ENCODE peak calls at places on chromosomes 13 and 19, in four cellular contexts. One of them, this sample, is unnamed.

GRCh38 chr13:83295684-83296083 is 586.6 kb downstream of the SLITRK1 start:
- DNase-seq in endothelial cell: no peak
- DNase-seq in thyroid gland: no peak
- DNase-seq in cardiac muscle cell: no peak
- DNase-seq in this sample: no peak

GRCh38 chr13:104011505-104012270 is 945.5 kb upstream of the SLC10A2 start:
- DNase-seq in endothelial cell: no peak
- DNase-seq in thyroid gland: peak; percentile 90
- DNase-seq in cardiac muscle cell: peak; percentile 10
- DNase-seq in this sample: no peak

GRCh38 chr13:78600317-78600899 is 2.9 kb downstream of the POU4F1 start:
- DNase-seq in endothelial cell: no peak
- DNase-seq in thyroid gland: no peak
- DNase-seq in cardiac muscle cell: no peak
- DNase-seq in this sample: no peak

GRCh38 chr13:110266983-110267382 is 40.0 kb downstream of the COL4A1 start:
- DNase-seq in endothelial cell: peak; percentile 62
- DNase-seq in thyroid gland: no peak
- DNase-seq in cardiac muscle cell: no peak
- DNase-seq in this sample: no peak

GRCh38 chr19:38650911-38651584 is 3.6 kb downstream of the ACTN4 start:
- DNase-seq in endothelial cell: no peak
- DNase-seq in thyroid gland: no peak
- DNase-seq in cardiac muscle cell: no peak
- DNase-seq in this sample: no peak

GRCh38 chr13:83796364-83796763 is 85.9 kb downstream of the SLITRK1 start:
- DNase-seq in endothelial cell: no peak
- DNase-seq in thyroid gland: peak; percentile 2
- DNase-seq in cardiac muscle cell: no peak
- DNase-seq in this sample: no peak

GRCh38 chr13:60227168-60227567 is 63.4 kb upstream of the DIAPH3 start:
- DNase-seq in endothelial cell: no peak
- DNase-seq in thyroid gland: no peak
- DNase-seq in cardiac muscle cell: no peak
- DNase-seq in this sample: no peak

GRCh38 chr19:15107056-15108010 is at the start of gene SYDE1:
- DNase-seq in endothelial cell: peak; percentile 66
- DNase-seq in thyroid gland: peak; percentile 31
- DNase-seq in cardiac muscle cell: peak; percentile 73
- DNase-seq in this sample: peak; percentile 42

GRCh38 chr13:101579291-101579802 is 126.9 kb downstream of the ITGBL1 start:
- DNase-seq in endothelial cell: no peak
- DNase-seq in thyroid gland: no peak
- DNase-seq in cardiac muscle cell: peak; percentile 18
- DNase-seq in this sample: peak; percentile 1

GRCh38 chr13:53237696-53238095 is 209.1 kb downstream of the OLFM4 start:
- DNase-seq in endothelial cell: no peak
- DNase-seq in thyroid gland: no peak
- DNase-seq in cardiac muscle cell: no peak
- DNase-seq in this sample: no peak

GRCh38 chr19:1857648-1858326 is 5.6 kb downstream of the KLF16 start:
- DNase-seq in endothelial cell: no peak
- DNase-seq in thyroid gland: no peak
- DNase-seq in cardiac muscle cell: no peak
- DNase-seq in this sample: no peak

GRCh38 chr19:782195-783043 is 14.8 kb upstream of the PTBP1 start:
- DNase-seq in endothelial cell: peak; percentile 37
- DNase-seq in thyroid gland: peak; percentile 68
- DNase-seq in cardiac muscle cell: peak; percentile 33
- DNase-seq in this sample: peak; percentile 53

GRCh38 chr19:17854061-17854460 is 5.6 kb upstream of the RPL18A start:
- DNase-seq in endothelial cell: no peak
- DNase-seq in thyroid gland: no peak
- DNase-seq in cardiac muscle cell: no peak
- DNase-seq in this sample: no peak

GRCh38 chr19:47168065-47168464 is 37.4 kb downstream of the SAE1 start:
- DNase-seq in endothelial cell: no peak
- DNase-seq in thyroid gland: no peak
- DNase-seq in cardiac muscle cell: no peak
- DNase-seq in this sample: no peak

GRCh38 chr19:11927227-11927626 is 2.3 kb downstream of the ZNF700 start:
- DNase-seq in endothelial cell: no peak
- DNase-seq in thyroid gland: no peak
- DNase-seq in cardiac muscle cell: no peak
- DNase-seq in this sample: no peak

GRCh38 chr13:49627831-49628652 is at the start of gene ARL11:
- DNase-seq in endothelial cell: peak; percentile 28
- DNase-seq in thyroid gland: peak; percentile 44
- DNase-seq in cardiac muscle cell: no peak
- DNase-seq in this sample: no peak

GRCh38 chr19:12766051-12766521 is 9.3 kb downstream of the HOOK2 start:
- DNase-seq in endothelial cell: peak; percentile 81
- DNase-seq in thyroid gland: peak; percentile 57
- DNase-seq in cardiac muscle cell: peak; percentile 88
- DNase-seq in this sample: no peak

GRCh38 chr19:10471909-10472308 is 31.2 kb downstream of the KEAP1 start:
- DNase-seq in endothelial cell: no peak
- DNase-seq in thyroid gland: no peak
- DNase-seq in cardiac muscle cell: peak; percentile 29
- DNase-seq in this sample: no peak

GRCh38 chr19:3100747-3101730 is 6.9 kb downstream of the GNA11 start:
- DNase-seq in endothelial cell: no peak
- DNase-seq in thyroid gland: no peak
- DNase-seq in cardiac muscle cell: no peak
- DNase-seq in this sample: no peak

DNA sequence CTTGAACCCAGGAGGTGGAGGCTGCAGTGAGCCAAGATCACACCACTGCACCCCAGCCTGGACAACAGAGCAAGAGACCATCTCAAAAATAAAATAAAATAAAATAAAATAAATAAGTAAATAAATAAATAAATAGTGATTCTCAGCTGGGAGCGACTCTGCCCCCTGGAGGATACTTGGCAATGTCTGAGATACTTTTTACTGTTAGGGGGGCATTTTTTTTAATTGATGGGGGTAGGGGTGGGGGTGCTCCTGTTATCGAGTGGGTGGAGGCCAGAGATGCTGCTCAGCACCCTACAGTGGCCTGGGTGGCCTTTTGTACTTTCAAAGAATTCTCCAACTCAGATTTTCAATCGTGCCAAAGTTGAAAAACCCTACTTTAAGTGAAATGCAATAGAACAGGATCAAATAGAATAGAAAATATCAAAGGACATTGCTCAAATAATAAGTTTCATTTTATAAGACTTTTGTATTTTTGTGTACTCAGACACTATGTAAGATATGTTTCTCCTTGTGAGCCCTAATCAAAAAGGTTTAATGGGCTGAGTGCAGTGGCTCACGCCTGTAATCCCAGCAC is 7.1 kb upstream of the CLPP start:
- DNase-seq in endothelial cell: no peak
- DNase-seq in thyroid gland: no peak
- DNase-seq in cardiac muscle cell: no peak
- DNase-seq in this sample: no peak
- TF ChIP-seq CTCF in endothelial cell: peak; percentile 42
- TF ChIP-seq CTCF in thyroid gland: peak; percentile 34
- TF ChIP-seq CTCF in cardiac muscle cell: peak; percentile 45
- TF ChIP-seq CTCF in this sample: peak; percentile 48

GRCh38 chr13:34467450-34468083 is 474.5 kb upstream of the NBEA start:
- DNase-seq in endothelial cell: no peak
- DNase-seq in thyroid gland: no peak
- DNase-seq in cardiac muscle cell: no peak
- DNase-seq in this sample: no peak
- TF ChIP-seq CTCF in endothelial cell: no peak
- TF ChIP-seq CTCF in thyroid gland: no peak
- TF ChIP-seq CTCF in cardiac muscle cell: no peak
- TF ChIP-seq CTCF in this sample: no peak

DNA sequence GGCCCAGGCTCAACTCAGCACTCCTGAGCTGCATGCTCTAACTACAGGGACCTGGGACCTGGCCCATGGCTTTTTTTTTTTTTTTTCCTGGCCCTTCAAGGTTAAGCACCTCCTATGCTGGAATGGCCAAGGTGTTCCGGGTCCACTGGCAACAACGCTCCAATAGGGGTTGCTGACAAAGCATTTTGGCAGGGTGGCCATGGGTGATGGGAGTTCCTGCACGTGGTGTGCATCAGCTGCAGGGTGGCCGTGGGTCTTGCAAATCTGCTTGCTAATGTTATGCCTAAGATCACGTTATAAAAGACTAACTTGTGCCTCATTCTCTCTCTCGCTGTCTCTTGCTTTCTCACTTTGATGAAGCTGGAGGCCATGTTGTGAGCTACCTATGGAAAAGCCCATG is 5.8 kb upstream of the SIGLEC7 start:
- DNase-seq in endothelial cell: no peak
- DNase-seq in thyroid gland: no peak
- DNase-seq in cardiac muscle cell: no peak
- DNase-seq in this sample: no peak
- TF ChIP-seq CTCF in endothelial cell: no peak
- TF ChIP-seq CTCF in thyroid gland: no peak
- TF ChIP-seq CTCF in cardiac muscle cell: no peak
- TF ChIP-seq CTCF in this sample: no peak

DNA sequence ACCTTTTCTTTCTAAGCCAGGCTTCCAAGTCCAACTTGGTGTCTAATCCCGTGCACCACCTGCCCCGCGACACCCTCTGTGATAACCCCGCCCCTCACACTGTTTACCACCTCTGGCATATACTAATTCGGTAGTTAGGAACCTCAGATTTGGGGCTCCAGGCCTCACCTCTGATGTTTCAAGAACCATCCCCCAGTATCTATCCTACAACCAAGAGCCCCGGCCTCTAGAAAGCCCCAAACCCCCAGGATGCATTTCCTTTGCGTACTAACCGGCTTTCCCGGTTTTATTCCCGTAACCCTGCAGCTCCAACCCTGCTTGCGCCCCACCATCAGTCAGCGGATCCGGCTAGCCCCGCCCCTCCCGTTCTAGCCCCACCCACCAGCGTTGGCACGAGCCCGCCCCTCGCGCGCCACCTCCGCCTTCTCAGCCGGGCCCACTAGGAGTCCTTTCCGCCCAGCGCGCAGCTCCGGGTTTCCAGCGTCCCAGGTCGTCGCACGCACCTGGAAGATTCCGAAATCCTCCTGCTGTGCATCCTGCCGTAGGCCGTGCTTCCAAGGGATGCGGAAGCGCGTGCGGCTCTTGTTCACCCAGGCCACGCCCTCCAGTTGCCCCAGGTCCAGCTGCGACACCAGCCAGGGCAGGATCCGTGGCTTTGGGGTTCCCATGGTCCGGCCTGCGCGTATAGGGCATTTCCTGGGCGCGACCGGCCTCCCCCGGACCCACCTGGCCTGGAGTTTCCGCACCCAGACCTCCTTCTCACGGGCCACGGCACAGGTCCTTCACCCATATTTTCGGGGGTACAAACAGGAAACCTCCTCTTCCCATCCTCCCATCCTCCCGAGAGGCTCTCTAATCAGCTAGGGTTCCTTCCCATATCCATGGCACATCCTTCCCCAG is 1.2 kb downstream of the IRF3 start:
- DNase-seq in endothelial cell: peak; percentile 95
- DNase-seq in thyroid gland: peak; percentile 91
- DNase-seq in cardiac muscle cell: peak; percentile 89
- DNase-seq in this sample: peak; percentile 96
- TF ChIP-seq CTCF in endothelial cell: no peak
- TF ChIP-seq CTCF in thyroid gland: peak; percentile 35
- TF ChIP-seq CTCF in cardiac muscle cell: no peak
- TF ChIP-seq CTCF in this sample: no peak

DNA sequence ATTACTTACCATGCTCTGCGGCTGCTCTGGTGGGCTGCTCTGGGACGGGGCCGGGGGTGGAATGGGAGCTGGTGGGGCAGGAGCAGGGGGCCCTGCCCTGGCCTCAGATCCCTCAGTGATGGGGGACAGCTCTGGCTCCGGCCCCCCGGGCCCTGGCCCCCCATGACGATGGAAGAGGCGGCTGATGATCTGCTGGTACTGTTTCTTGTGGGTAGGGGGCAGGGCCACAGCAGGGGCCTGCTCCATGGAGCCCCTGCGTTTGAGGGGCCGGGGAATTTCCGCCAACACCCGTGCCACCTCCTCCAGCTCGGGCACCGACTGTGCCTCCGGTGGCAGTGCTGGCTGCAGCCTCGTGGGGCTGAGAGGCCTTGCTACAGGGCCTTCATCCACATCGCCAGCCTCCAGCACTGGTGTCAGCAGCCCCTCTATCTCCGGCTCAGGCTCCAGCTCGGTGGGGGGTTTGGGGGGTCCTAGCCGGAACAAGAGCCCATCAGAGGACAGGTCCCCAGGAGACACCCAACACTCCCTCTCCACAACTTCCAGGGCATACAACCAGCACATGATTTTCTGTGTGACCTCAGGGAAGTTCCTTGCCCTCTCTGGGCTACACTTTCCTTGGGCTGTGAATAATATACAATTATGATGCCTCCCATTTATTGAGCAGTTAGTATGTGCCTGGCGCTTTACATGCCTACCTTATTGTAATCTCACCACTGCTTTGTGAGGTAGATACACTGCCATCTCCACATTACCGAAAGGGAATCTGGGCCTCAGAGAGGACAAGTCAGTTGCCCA is 12.8 kb downstream of the PPP1R13L start:
- DNase-seq in endothelial cell: no peak
- DNase-seq in thyroid gland: no peak
- DNase-seq in cardiac muscle cell: no peak
- DNase-seq in this sample: no peak
- TF ChIP-seq CTCF in endothelial cell: no peak
- TF ChIP-seq CTCF in thyroid gland: no peak
- TF ChIP-seq CTCF in cardiac muscle cell: no peak
- TF ChIP-seq CTCF in this sample: no peak

DNA sequence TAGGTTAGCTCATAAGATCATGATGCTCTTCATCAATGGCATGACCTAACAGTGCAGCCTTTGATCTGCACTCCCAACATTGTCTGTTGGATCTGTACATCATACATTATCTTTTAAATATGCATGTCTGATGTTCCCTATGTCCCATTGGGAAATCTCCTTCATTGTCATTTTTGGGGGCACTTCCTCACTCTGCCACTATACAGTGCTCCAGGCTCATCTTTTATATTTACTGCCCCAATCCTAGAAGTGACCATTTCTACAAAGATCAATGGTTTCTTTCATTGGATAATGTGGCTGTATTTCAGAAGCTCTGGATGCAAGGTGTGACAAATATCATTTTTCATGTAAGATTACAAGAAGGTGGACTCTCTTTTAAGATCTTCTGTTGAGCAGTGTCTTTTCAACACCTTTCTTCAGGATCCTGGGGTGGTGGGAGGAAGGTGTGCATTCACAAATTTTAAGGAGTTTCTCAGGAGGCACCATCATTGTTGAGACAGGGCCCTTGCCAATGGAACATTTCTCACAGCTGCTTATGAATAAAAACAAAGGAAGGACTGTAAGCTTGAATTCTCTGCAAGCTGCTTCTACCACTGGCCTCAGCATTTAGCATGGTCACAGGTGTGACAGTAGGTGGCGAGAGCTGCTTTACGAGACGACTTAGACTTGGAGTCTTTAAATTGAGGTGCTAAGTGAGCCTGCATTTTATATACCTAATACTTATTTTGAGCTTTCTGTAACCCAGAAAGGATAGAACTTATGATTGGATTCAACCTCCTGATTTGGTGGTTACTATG is 403.0 kb downstream of the LMO7 start:
- DNase-seq in endothelial cell: no peak
- DNase-seq in thyroid gland: no peak
- DNase-seq in cardiac muscle cell: peak; percentile 14
- DNase-seq in this sample: peak; percentile 1
- TF ChIP-seq CTCF in endothelial cell: no peak
- TF ChIP-seq CTCF in thyroid gland: no peak
- TF ChIP-seq CTCF in cardiac muscle cell: no peak
- TF ChIP-seq CTCF in this sample: no peak

GRCh38 chr13:112062619-112063308 is 4.2 kb upstream of the SOX1 start:
- DNase-seq in endothelial cell: peak; percentile 79
- DNase-seq in thyroid gland: no peak
- DNase-seq in cardiac muscle cell: peak; percentile 71
- DNase-seq in this sample: no peak
- TF ChIP-seq CTCF in endothelial cell: peak; percentile 74
- TF ChIP-seq CTCF in thyroid gland: no peak
- TF ChIP-seq CTCF in cardiac muscle cell: peak; percentile 22
- TF ChIP-seq CTCF in this sample: no peak

This sample was measured in Calu3.